ENCODE peak calls at places on chromosomes 7 and 10, in six cellular contexts. O, A, I, Y, U and L are unnamed samples.

GRCh38 chr10:77245953-77246352 is 391.7 kb downstream of the KCNMA1 start:
- DNase-seq in O (peak; percentile 51), A (no peak), I (no peak), Y (peak; percentile 73), U (no peak), L (no peak)

GRCh38 chr7:150939052-150939810 is 38.9 kb downstream of the KCNH2 start:
- DNase-seq in O (no peak), A (no peak), I (no peak), Y (no peak), U (no peak), L (no peak)

GRCh38 chr10:71434760-71435394 is 38.2 kb downstream of the CDH23 start:
- DNase-seq in O (no peak), A (no peak), I (no peak), Y (no peak), U (peak; percentile 25), L (no peak)

GRCh38 chr10:22911889-22912762 is 15.7 kb upstream of the ARMC3 start:
- DNase-seq in O (no peak), A (no peak), I (no peak), Y (peak; percentile 37), U (no peak), L (peak; percentile 57)

GRCh38 chr7:120586561-120586960 is 271.4 kb downstream of the TSPAN12 start:
- DNase-seq in O (no peak), A (no peak), I (no peak), Y (peak; percentile 8), U (no peak), L (peak; percentile 51)

GRCh38 chr7:37052673-37053072 is 328.4 kb upstream of the AOAH start:
- DNase-seq in O (peak; percentile 36), A (peak; percentile 72), I (no peak), Y (peak; percentile 29), U (peak; percentile 63), L (no peak)

GRCh38 chr7:100033526-100033925 is 16.0 kb upstream of the ZSCAN21 start:
- DNase-seq in O (no peak), A (no peak), I (no peak), Y (no peak), U (no peak), L (no peak)

GRCh38 chr7:93895859-93896258 is 5.3 kb upstream of the TFPI2 start:
- DNase-seq in O (no peak), A (no peak), I (no peak), Y (no peak), U (no peak), L (no peak)

GRCh38 chr10:120735773-120736371 is 115.3 kb upstream of the WDR11 start:
- DNase-seq in O (peak; percentile 12), A (no peak), I (no peak), Y (peak; percentile 21), U (no peak), L (peak; percentile 1)

GRCh38 chr7:6209340-6209739 is 63.1 kb downstream of the CYTH3 start:
- DNase-seq in O (no peak), A (no peak), I (no peak), Y (no peak), U (no peak), L (no peak)

GRCh38 chr10:88281592-88282268 is 301.4 kb downstream of the RNLS start:
- DNase-seq in O (peak; percentile 81), A (no peak), I (no peak), Y (peak; percentile 90), U (no peak), L (no peak)

GRCh38 chr7:94848531-94848930 is 58.9 kb upstream of the PPP1R9A start:
- DNase-seq in O (no peak), A (no peak), I (no peak), Y (no peak), U (no peak), L (no peak)

GRCh38 chr7:100119701-100120517 is 475 bp downstream of the CNPY4 start:
- DNase-seq in O (peak; percentile 58), A (peak; percentile 80), I (no peak), Y (peak; percentile 51), U (peak; percentile 76), L (no peak)

GRCh38 chr7:151393031-151393977 is 16.5 kb downstream of the WDR86 start:
- DNase-seq in O (no peak), A (no peak), I (peak; percentile 57), Y (no peak), U (no peak), L (no peak)

GRCh38 chr7:124085168-124085567 is 52.3 kb upstream of the TMEM229A start:
- DNase-seq in O (no peak), A (no peak), I (no peak), Y (peak; percentile 5), U (no peak), L (no peak)

GRCh38 chr10:60820093-60820769 is 42.0 kb downstream of the CDK1 start:
- DNase-seq in O (peak; percentile 51), A (no peak), I (no peak), Y (peak; percentile 92), U (no peak), L (no peak)

GRCh38 chr10:103502849-103503660 is 9.6 kb downstream of the NEURL1 start:
- DNase-seq in O (no peak), A (no peak), I (peak; percentile 45), Y (no peak), U (no peak), L (no peak)

GRCh38 chr7:121960678-121961461 is 87.9 kb downstream of the PTPRZ1 start:
- DNase-seq in O (peak; percentile 87), A (no peak), I (no peak), Y (peak; percentile 91), U (peak; percentile 34), L (no peak)

GRCh38 chr10:17536221-17536620 is 81.0 kb downstream of the HACD1 start:
- DNase-seq in O (no peak), A (no peak), I (no peak), Y (no peak), U (no peak), L (no peak)

GRCh38 chr7:112112822-112113255 is 93.4 kb downstream of the DOCK4 start:
- DNase-seq in O (peak; percentile 54), A (no peak), I (no peak), Y (peak; percentile 42), U (no peak), L (peak; percentile 24)

GRCh38 chr7:128922496-128923410 is 12.2 kb upstream of the KCP start:
- DNase-seq in O (no peak), A (no peak), I (no peak), Y (no peak), U (peak; percentile 25), L (no peak)

GRCh38 chr7:157022681-157023588 is 12.5 kb upstream of the MNX1 start:
- DNase-seq in O (no peak), A (no peak), I (peak; percentile 41), Y (no peak), U (peak; percentile 60), L (no peak)

GRCh38 chr10:66828957-66829356 is 96.9 kb upstream of the LRRTM3 start:
- DNase-seq in O (peak; percentile 25), A (no peak), I (no peak), Y (peak; percentile 43), U (no peak), L (no peak)
- H3K9ac ChIP-seq in O (no peak overlapping the region), A (no peak overlapping the region), I (no peak overlapping the region), Y (no peak overlapping the region), U (no peak overlapping the region), L (no peak overlapping the region)

GRCh38 chr7:127907110-127907509 is 124.1 kb downstream of the LRRC4 start:
- DNase-seq in O (no peak), A (no peak), I (no peak), Y (no peak), U (no peak), L (no peak)

GRCh38 chr7:127911968-127912511 is 119.2 kb downstream of the LRRC4 start:
- DNase-seq in O (no peak), A (no peak), I (no peak), Y (no peak), U (no peak), L (no peak)

GRCh38 chr7:127907638-127908040 is 123.6 kb downstream of the LRRC4 start:
- DNase-seq in O (peak; percentile 93), A (no peak), I (no peak), Y (peak; percentile 83), U (no peak), L (no peak)

GRCh38 chr7:127908430-127909258 is 122.6 kb downstream of the LRRC4 start:
- DNase-seq in O (peak; percentile 28), A (no peak), I (no peak), Y (no peak), U (no peak), L (no peak)

GRCh38 chr7:127909424-127910152 is 121.6 kb downstream of the LRRC4 start:
- DNase-seq in O (no peak), A (no peak), I (no peak), Y (no peak), U (no peak), L (no peak)
- H3K9ac ChIP-seq in O (no peak overlapping the region), A (no peak overlapping the region), I (no peak overlapping the region), Y (no peak overlapping the region), U (no peak overlapping the region), L (no peak overlapping the region)

GRCh38 chr10:124072541-124072940 is 20.9 kb downstream of the CHST15 start:
- DNase-seq in O (no peak), A (no peak), I (no peak), Y (no peak), U (no peak), L (no peak)

GRCh38 chr10:124070666-124071065 is 22.7 kb downstream of the CHST15 start:
- DNase-seq in O (no peak), A (no peak), I (no peak), Y (no peak), U (no peak), L (no peak)

GRCh38 chr10:124071141-124071540 is 22.3 kb downstream of the CHST15 start:
- DNase-seq in O (no peak), A (no peak), I (no peak), Y (no peak), U (no peak), L (no peak)

GRCh38 chr10:124073642-124074377 is 19.6 kb downstream of the CHST15 start:
- DNase-seq in O (no peak), A (no peak), I (no peak), Y (no peak), U (no peak), L (no peak)

GRCh38 chr10:124072106-124072505 is 21.3 kb downstream of the CHST15 start:
- DNase-seq in O (no peak), A (peak; percentile 87), I (no peak), Y (no peak), U (no peak), L (no peak)
- H3K9ac ChIP-seq in O (no peak overlapping the region), A (peak overlapping the region; percentile 32), I (no peak overlapping the region), Y (no peak overlapping the region), U (no peak overlapping the region), L (no peak overlapping the region)

DNA sequence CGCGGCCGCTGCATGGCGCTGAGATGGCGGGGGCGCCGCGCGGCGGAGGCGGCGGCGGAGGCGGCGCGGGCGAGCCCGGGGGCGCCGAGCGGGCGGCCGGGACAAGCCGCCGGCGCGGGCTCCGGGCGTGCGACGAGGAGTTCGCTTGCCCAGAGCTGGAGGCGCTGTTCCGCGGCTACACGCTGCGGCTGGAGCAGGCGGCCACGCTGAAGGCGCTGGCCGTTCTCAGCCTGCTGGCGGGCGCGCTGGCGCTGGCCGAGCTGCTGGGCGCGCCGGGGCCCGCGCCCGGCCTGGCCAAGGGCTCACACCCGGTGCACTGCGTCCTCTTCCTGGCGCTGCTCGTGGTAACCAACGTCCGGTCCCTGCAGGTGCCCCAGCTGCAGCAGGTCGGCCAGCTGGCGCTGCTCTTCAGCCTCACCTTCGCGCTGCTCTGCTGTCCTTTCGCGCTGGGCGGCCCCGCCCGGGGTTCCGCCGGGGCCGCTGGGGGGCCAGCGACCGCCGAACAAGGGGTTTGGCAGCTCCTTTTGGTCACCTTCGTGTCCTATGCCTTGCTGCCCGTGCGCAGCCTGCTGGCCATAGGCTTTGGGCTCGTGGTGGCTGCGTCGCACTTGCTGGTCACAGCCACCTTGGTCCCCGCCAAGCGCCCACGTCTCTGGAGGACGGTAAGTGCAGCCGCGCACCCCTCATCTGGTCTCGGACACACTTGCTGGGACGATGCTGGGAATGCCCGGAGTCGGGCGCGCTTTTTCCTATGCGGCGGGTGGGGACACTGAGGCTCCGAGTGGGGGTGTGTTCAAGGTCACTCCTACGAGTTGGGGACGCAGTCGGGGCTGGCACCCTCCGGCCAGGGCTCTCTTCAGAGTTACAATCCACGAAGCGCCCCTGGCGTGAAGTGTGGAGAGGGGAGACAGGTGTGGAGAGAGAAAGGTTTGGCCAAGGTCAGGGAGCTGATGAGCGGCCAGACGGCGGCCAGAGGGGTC is 643 bp downstream of the ADCY1 start:
- DNase-seq in O (peak; percentile 49), A (no peak), I (peak; percentile 83), Y (peak; percentile 64), U (peak; percentile 57), L (no peak)
- H3K9ac ChIP-seq in O (no peak overlapping the region), A (no peak overlapping the region), I (no peak overlapping the region), Y (no peak overlapping the region), U (no peak overlapping the region), L (no peak overlapping the region)